ENCODE peak calls at places on chromosomes 3 and 15, in seven cellular contexts. P is HEK293T, T is hypothalamus, S is fibroblast of the aortic adventitia, U is H7, A is heart left ventricle, N is AG20443. X is an unnamed sample.

GRCh38 chr3:13017361-13018038 is 55.7 kb downstream of the IQSEC1 start:
- DNase-seq in P (no peak), T (no peak), S (no peak), U (no peak), A (no peak), N (no peak), X (no peak)

GRCh38 chr15:87154771-87155170 is 1075.1 kb downstream of the AGBL1 start:
- DNase-seq in P (no peak), T (no peak), S (peak), U (no peak), A (no peak), N (no peak), X (no peak)

GRCh38 chr15:90382305-90382704 is 5.7 kb upstream of the IQGAP1 start:
- DNase-seq in P (no peak), T (no peak), S (no peak), U (no peak), A (no peak), N (no peak), X (no peak)

GRCh38 chr3:42501321-42501680 is 1.1 kb upstream of the VIPR1 start:
- DNase-seq in P (no peak), T (no peak), S (no peak), U (peak), A (no peak), N (no peak), X (no peak)

GRCh38 chr3:57164217-57164605 is 942 bp downstream of the IL17RD start:
- DNase-seq in P (no peak), T (peak), S (peak), U (peak), A (peak), N (peak), X (peak)

GRCh38 chr15:101023501-101024110 is 104.4 kb downstream of the LRRK1 start:
- DNase-seq in P (no peak), T (no peak), S (peak), U (no peak), A (no peak), N (no peak), X (no peak)

GRCh38 chr15:69919816-69920215 is 177.9 kb downstream of the TLE3 start:
- DNase-seq in P (no peak), T (no peak), S (no peak), U (peak), A (no peak), N (no peak), X (no peak)

GRCh38 chr15:51375966-51376640 is 34.6 kb downstream of the GLDN start:
- DNase-seq in P (no peak), T (no peak), S (peak), U (no peak), A (no peak), N (no peak), X (no peak)

GRCh38 chr15:99211926-99212325 is 37.5 kb downstream of the TTC23 start:
- DNase-seq in P (no peak), T (no peak), S (no peak), U (no peak), A (no peak), N (no peak), X (no peak)

GRCh38 chr15:94080416-94080815 is 150.9 kb upstream of the MCTP2 start:
- DNase-seq in P (no peak), T (no peak), S (peak), U (peak), A (no peak), N (peak), X (peak)